ENCODE peak calls at places on chromosomes 5 and 9, in five cellular contexts. One of them, this sample, is unnamed.
A peak's percentile ranks its signal among the peaks of the same experiment; 100 is the strongest.

GRCh38 chr5:33701251-33701650 is 190.5 kb downstream of the ADAMTS12 start:
- DNase-seq in sigmoid colon: no peak
- DNase-seq in B cell: no peak
- DNase-seq in stomach: no peak
- DNase-seq in lower leg skin: no peak
- DNase-seq in this sample: no peak

GRCh38 chr9:92723299-92723625 is 41.4 kb downstream of the BICD2 start:
- DNase-seq in sigmoid colon: no peak
- DNase-seq in B cell: no peak
- DNase-seq in stomach: no peak
- DNase-seq in lower leg skin: peak; percentile 59
- DNase-seq in this sample: no peak

GRCh38 chr9:23747088-23747748 is 78.8 kb downstream of the ELAVL2 start:
- DNase-seq in sigmoid colon: no peak
- DNase-seq in B cell: no peak
- DNase-seq in stomach: no peak
- DNase-seq in lower leg skin: no peak
- DNase-seq in this sample: no peak

GRCh38 chr5:1704676-1705075 is 95.0 kb downstream of the MRPL36 start:
- DNase-seq in sigmoid colon: no peak
- DNase-seq in B cell: no peak
- DNase-seq in stomach: no peak
- DNase-seq in lower leg skin: no peak
- DNase-seq in this sample: no peak

GRCh38 chr5:52997424-52997823 is 8.3 kb downstream of the ITGA2 start:
- DNase-seq in sigmoid colon: no peak
- DNase-seq in B cell: no peak
- DNase-seq in stomach: no peak
- DNase-seq in lower leg skin: no peak
- DNase-seq in this sample: no peak

GRCh38 chr9:81361311-81361710 is 328.0 kb downstream of the TLE1 start:
- DNase-seq in sigmoid colon: no peak
- DNase-seq in B cell: no peak
- DNase-seq in stomach: no peak
- DNase-seq in lower leg skin: no peak
- DNase-seq in this sample: no peak

GRCh38 chr9:121861501-121862180 is 210.2 kb downstream of the DAB2IP start:
- DNase-seq in sigmoid colon: no peak
- DNase-seq in B cell: no peak
- DNase-seq in stomach: peak; percentile 35
- DNase-seq in lower leg skin: no peak
- DNase-seq in this sample: no peak

GRCh38 chr5:100550531-100551036 is 15.4 kb downstream of the FAM174A start:
- DNase-seq in sigmoid colon: no peak
- DNase-seq in B cell: no peak
- DNase-seq in stomach: no peak
- DNase-seq in lower leg skin: no peak
- DNase-seq in this sample: no peak

GRCh38 chr5:50922942-50923767 is 256.7 kb downstream of the PARP8 start:
- DNase-seq in sigmoid colon: no peak
- DNase-seq in B cell: no peak
- DNase-seq in stomach: no peak
- DNase-seq in lower leg skin: no peak
- DNase-seq in this sample: no peak

GRCh38 chr5:143624465-143624864 is 187.5 kb upstream of the HMHB1 start:
- DNase-seq in sigmoid colon: no peak
- DNase-seq in B cell: no peak
- DNase-seq in stomach: no peak
- DNase-seq in lower leg skin: no peak
- DNase-seq in this sample: no peak

GRCh38 chr5:103117471-103117991 is 2.4 kb downstream of the GIN1 start:
- DNase-seq in sigmoid colon: no peak
- DNase-seq in B cell: no peak
- DNase-seq in stomach: no peak
- DNase-seq in lower leg skin: no peak
- DNase-seq in this sample: no peak

GRCh38 chr5:81134066-81134465 is 99.1 kb upstream of the CKMT2 start:
- DNase-seq in sigmoid colon: no peak
- DNase-seq in B cell: no peak
- DNase-seq in stomach: no peak
- DNase-seq in lower leg skin: no peak
- DNase-seq in this sample: no peak

GRCh38 chr9:6667633-6668280 is 22.2 kb upstream of the GLDC start:
- DNase-seq in sigmoid colon: no peak
- DNase-seq in B cell: peak; percentile 49
- DNase-seq in stomach: no peak
- DNase-seq in lower leg skin: no peak
- DNase-seq in this sample: no peak

GRCh38 chr9:1845421-1845820 is 169.7 kb upstream of the SMARCA2 start:
- DNase-seq in sigmoid colon: no peak
- DNase-seq in B cell: no peak
- DNase-seq in stomach: no peak
- DNase-seq in lower leg skin: no peak
- DNase-seq in this sample: no peak

GRCh38 chr5:143229896-143230675 is 173.4 kb downstream of the NR3C1 start:
- DNase-seq in sigmoid colon: peak; percentile 32
- DNase-seq in B cell: peak; percentile 35
- DNase-seq in stomach: no peak
- DNase-seq in lower leg skin: peak; percentile 51
- DNase-seq in this sample: peak; percentile 11

GRCh38 chr5:157113007-157113406 is 4.2 kb upstream of the HAVCR2 start:
- DNase-seq in sigmoid colon: no peak
- DNase-seq in B cell: no peak
- DNase-seq in stomach: no peak
- DNase-seq in lower leg skin: no peak
- DNase-seq in this sample: no peak

GRCh38 chr5:72451771-72452505 is 55.3 kb downstream of the ZNF366 start:
- DNase-seq in sigmoid colon: peak; percentile 91
- DNase-seq in B cell: peak; percentile 67
- DNase-seq in stomach: no peak
- DNase-seq in lower leg skin: peak; percentile 78
- DNase-seq in this sample: no peak

GRCh38 chr9:125550216-125550614 is 156.8 kb downstream of the MAPKAP1 start:
- DNase-seq in sigmoid colon: no peak
- DNase-seq in B cell: no peak
- DNase-seq in stomach: no peak
- DNase-seq in lower leg skin: no peak
- DNase-seq in this sample: no peak

GRCh38 chr5:15013654-15014463 is 142.3 kb upstream of the ANKH start:
- DNase-seq in sigmoid colon: no peak
- DNase-seq in B cell: peak; percentile 46
- DNase-seq in stomach: no peak
- DNase-seq in lower leg skin: no peak
- DNase-seq in this sample: no peak

GRCh38 chr5:72818866-72819534 is 2.5 kb downstream of the TNPO1 start:
- DNase-seq in sigmoid colon: peak; percentile 78
- DNase-seq in B cell: peak; percentile 71
- DNase-seq in stomach: peak; percentile 69
- DNase-seq in lower leg skin: peak; percentile 37
- DNase-seq in this sample: peak; percentile 43

GRCh38 chr5:141420855-141421488 is at the start of gene PCDHGA11:
- DNase-seq in sigmoid colon: no peak
- DNase-seq in B cell: peak; percentile 59
- DNase-seq in stomach: no peak
- DNase-seq in lower leg skin: no peak
- DNase-seq in this sample: no peak

GRCh38 chr9:135304886-135305285 is 174.7 kb upstream of the PPP1R26 start:
- DNase-seq in sigmoid colon: no peak
- DNase-seq in B cell: no peak
- DNase-seq in stomach: no peak
- DNase-seq in lower leg skin: no peak
- DNase-seq in this sample: no peak

GRCh38 chr5:23033864-23034263 is 180.7 kb upstream of the CDH12 start:
- DNase-seq in sigmoid colon: no peak
- DNase-seq in B cell: no peak
- DNase-seq in stomach: no peak
- DNase-seq in lower leg skin: no peak
- DNase-seq in this sample: no peak

GRCh38 chr5:147743686-147744332 is 38.7 kb downstream of the JAKMIP2 start:
- DNase-seq in sigmoid colon: no peak
- DNase-seq in B cell: no peak
- DNase-seq in stomach: no peak
- DNase-seq in lower leg skin: no peak
- DNase-seq in this sample: no peak

GRCh38 chr9:130478152-130478551 is 33.4 kb downstream of the ASS1 start:
- DNase-seq in sigmoid colon: no peak
- DNase-seq in B cell: no peak
- DNase-seq in stomach: no peak
- DNase-seq in lower leg skin: no peak
- DNase-seq in this sample: no peak

GRCh38 chr5:150412319-150413175 is at the start of gene CD74:
- DNase-seq in sigmoid colon: peak; percentile 89
- DNase-seq in B cell: peak; percentile 97
- DNase-seq in stomach: peak; percentile 95
- DNase-seq in lower leg skin: peak; percentile 69
- DNase-seq in this sample: peak; percentile 84

GRCh38 chr5:133245191-133246052 is 193.6 kb downstream of the HSPA4 start:
- DNase-seq in sigmoid colon: no peak
- DNase-seq in B cell: no peak
- DNase-seq in stomach: no peak
- DNase-seq in lower leg skin: peak; percentile 22
- DNase-seq in this sample: no peak

GRCh38 chr5:72407541-72407940 is 87.4 kb downstream of the PTCD2 start:
- DNase-seq in sigmoid colon: no peak
- DNase-seq in B cell: no peak
- DNase-seq in stomach: no peak
- DNase-seq in lower leg skin: no peak
- DNase-seq in this sample: no peak

GRCh38 chr9:36118201-36118600 is 18.3 kb upstream of the GLIPR2 start:
- DNase-seq in sigmoid colon: no peak
- DNase-seq in B cell: no peak
- DNase-seq in stomach: no peak
- DNase-seq in lower leg skin: no peak
- DNase-seq in this sample: no peak

GRCh38 chr9:138045541-138046490 is 168.2 kb downstream of the CACNA1B start:
- DNase-seq in sigmoid colon: peak; percentile 61
- DNase-seq in B cell: no peak
- DNase-seq in stomach: peak; percentile 20
- DNase-seq in lower leg skin: no peak
- DNase-seq in this sample: no peak

GRCh38 chr5:1096792-1097191 is 15.1 kb downstream of the SLC12A7 start:
- DNase-seq in sigmoid colon: no peak
- DNase-seq in B cell: no peak
- DNase-seq in stomach: no peak
- DNase-seq in lower leg skin: no peak
- DNase-seq in this sample: no peak

GRCh38 chr5:172542651-172543131 is 88.4 kb upstream of the SH3PXD2B start:
- DNase-seq in sigmoid colon: peak; percentile 50
- DNase-seq in B cell: no peak
- DNase-seq in stomach: peak; percentile 10
- DNase-seq in lower leg skin: no peak
- DNase-seq in this sample: no peak

GRCh38 chr5:176877793-176878331 is 21.3 kb downstream of the HK3 start:
- DNase-seq in sigmoid colon: no peak
- DNase-seq in B cell: no peak
- DNase-seq in stomach: no peak
- DNase-seq in lower leg skin: no peak
- DNase-seq in this sample: no peak

GRCh38 chr5:176878463-176878862 is 20.7 kb downstream of the HK3 start:
- DNase-seq in sigmoid colon: no peak
- DNase-seq in B cell: no peak
- DNase-seq in stomach: no peak
- DNase-seq in lower leg skin: no peak
- DNase-seq in this sample: no peak

GRCh38 chr5:176880393-176881020 is 18.6 kb downstream of the HK3 start:
- DNase-seq in sigmoid colon: no peak
- DNase-seq in B cell: no peak
- DNase-seq in stomach: no peak
- DNase-seq in lower leg skin: no peak
- DNase-seq in this sample: no peak

GRCh38 chr5:176879663-176880392 is 19.3 kb downstream of the HK3 start:
- DNase-seq in sigmoid colon: no peak
- DNase-seq in B cell: no peak
- DNase-seq in stomach: no peak
- DNase-seq in lower leg skin: no peak
- DNase-seq in this sample: no peak

GRCh38 chr5:176878906-176879662 is 20.1 kb downstream of the HK3 start:
- DNase-seq in sigmoid colon: no peak
- DNase-seq in B cell: no peak
- DNase-seq in stomach: no peak
- DNase-seq in lower leg skin: no peak
- DNase-seq in this sample: no peak
- TF ChIP-seq CTCF in sigmoid colon: no peak
- TF ChIP-seq CTCF in B cell: no peak
- TF ChIP-seq CTCF in stomach: no peak
- TF ChIP-seq CTCF in lower leg skin: no peak
- TF ChIP-seq CTCF in this sample: no peak

GRCh38 chr9:94165592-94166236 is 81.5 kb downstream of the PTPDC1 start:
- DNase-seq in sigmoid colon: peak; percentile 99
- DNase-seq in B cell: peak; percentile 98
- DNase-seq in stomach: peak; percentile 97
- DNase-seq in lower leg skin: peak; percentile 98
- DNase-seq in this sample: peak; percentile 95

GRCh38 chr9:94167055-94167346 is 82.7 kb downstream of the PTPDC1 start:
- DNase-seq in sigmoid colon: no peak
- DNase-seq in B cell: no peak
- DNase-seq in stomach: no peak
- DNase-seq in lower leg skin: no peak
- DNase-seq in this sample: no peak

GRCh38 chr9:94167376-94167775 is 83.1 kb downstream of the PTPDC1 start:
- DNase-seq in sigmoid colon: no peak
- DNase-seq in B cell: no peak
- DNase-seq in stomach: no peak
- DNase-seq in lower leg skin: no peak
- DNase-seq in this sample: no peak

GRCh38 chr9:94164756-94165549 is 80.7 kb downstream of the PTPDC1 start:
- DNase-seq in sigmoid colon: no peak
- DNase-seq in B cell: no peak
- DNase-seq in stomach: no peak
- DNase-seq in lower leg skin: no peak
- DNase-seq in this sample: no peak

GRCh38 chr9:94166237-94167054 is 82.2 kb downstream of the PTPDC1 start:
- DNase-seq in sigmoid colon: peak; percentile 99
- DNase-seq in B cell: peak; percentile 96
- DNase-seq in stomach: peak; percentile 98
- DNase-seq in lower leg skin: peak; percentile 98
- DNase-seq in this sample: peak; percentile 93
- TF ChIP-seq CTCF in sigmoid colon: peak; percentile 17
- TF ChIP-seq CTCF in B cell: no peak
- TF ChIP-seq CTCF in stomach: no peak
- TF ChIP-seq CTCF in lower leg skin: no peak
- TF ChIP-seq CTCF in this sample: no peak

GRCh38 chr5:28710360-28710759 is 1672.0 kb upstream of the CDH9 start:
- DNase-seq in sigmoid colon: no peak
- DNase-seq in B cell: no peak
- DNase-seq in stomach: no peak
- DNase-seq in lower leg skin: no peak
- DNase-seq in this sample: no peak
- TF ChIP-seq CTCF in sigmoid colon: no peak
- TF ChIP-seq CTCF in B cell: no peak
- TF ChIP-seq CTCF in stomach: no peak
- TF ChIP-seq CTCF in lower leg skin: no peak
- TF ChIP-seq CTCF in this sample: no peak

GRCh38 chr9:136796238-136796774 is at the start of gene CCDC183:
- DNase-seq in sigmoid colon: no peak
- DNase-seq in B cell: no peak
- DNase-seq in stomach: no peak
- DNase-seq in lower leg skin: no peak
- DNase-seq in this sample: no peak
- TF ChIP-seq CTCF in sigmoid colon: no peak
- TF ChIP-seq CTCF in B cell: no peak
- TF ChIP-seq CTCF in stomach: no peak
- TF ChIP-seq CTCF in lower leg skin: no peak
- TF ChIP-seq CTCF in this sample: no peak